ENCODE peak calls at places on chromosomes 4 and X, in ten cellular contexts. H, X, Z, N, L, D, B, I, K and C are unnamed samples.

GRCh38 chr4:15684498-15684897 is 2.9 kb downstream of the FAM200B start:
- DNase-seq in H (no peak), X (no peak), Z (no peak), N (no peak), L (peak; percentile 61), D (no peak), B (no peak), I (no peak), K (no peak), C (no peak)

GRCh38 chr4:98710831-98711230 is 52.4 kb upstream of the TSPAN5 start:
- DNase-seq in H (no peak), X (no peak), Z (no peak), N (no peak), L (no peak), D (no peak), B (no peak), I (no peak), K (no peak), C (no peak)

GRCh38 chr4:164779811-164780216 is 25.9 kb downstream of the SMIM31 start:
- DNase-seq in H (no peak), X (no peak), Z (peak; percentile 22), N (peak; percentile 35), L (peak; percentile 79), D (no peak), B (peak; percentile 60), I (no peak), K (no peak), C (peak; percentile 18)

GRCh38 chr4:147736458-147736857 is 4.6 kb downstream of the ARHGAP10 start:
- DNase-seq in H (no peak), X (no peak), Z (no peak), N (no peak), L (no peak), D (no peak), B (no peak), I (no peak), K (no peak), C (no peak)

GRCh38 chr4:86895692-86896488 is 3.7 kb upstream of the C4orf36 start:
- DNase-seq in H (no peak), X (no peak), Z (peak; percentile 21), N (peak; percentile 68), L (peak; percentile 32), D (no peak), B (peak; percentile 84), I (no peak), K (peak; percentile 25), C (peak; percentile 31)

GRCh38 chr4:2837110-2837903 is 6.3 kb upstream of the ADD1 start:
- DNase-seq in H (peak; percentile 57), X (no peak), Z (peak; percentile 7), N (no peak), L (peak; percentile 10), D (peak; percentile 35), B (peak; percentile 3), I (no peak), K (no peak), C (no peak)

GRCh38 chr4:37393889-37394288 is 149.3 kb downstream of the NWD2 start:
- DNase-seq in H (no peak), X (no peak), Z (no peak), N (no peak), L (no peak), D (no peak), B (no peak), I (no peak), K (no peak), C (no peak)

GRCh38 chrX:118577041-118577440 is 81.4 kb downstream of the DOCK11 start:
- DNase-seq in H (peak; percentile 74), X (no peak), Z (peak; percentile 33), N (no peak), L (no peak), D (no peak), B (no peak), I (no peak), K (no peak), C (peak; percentile 69)

GRCh38 chrX:102517331-102517730 is 792 bp upstream of the TMSB15A start:
- DNase-seq in H (no peak), X (no peak), Z (no peak), N (peak; percentile 27), L (peak; percentile 42), D (no peak), B (no peak), I (no peak), K (no peak), C (no peak)

GRCh38 chr4:13956947-13957346 is 329.4 kb upstream of the BOD1L1 start:
- DNase-seq in H (no peak), X (no peak), Z (no peak), N (no peak), L (no peak), D (no peak), B (no peak), I (no peak), K (no peak), C (no peak)

GRCh38 chr4:98749206-98749605 is 90.8 kb upstream of the TSPAN5 start:
- DNase-seq in H (no peak), X (no peak), Z (no peak), N (no peak), L (no peak), D (no peak), B (no peak), I (no peak), K (no peak), C (no peak)

GRCh38 chr4:25674386-25674785 is 18.7 kb downstream of the SLC34A2 start:
- DNase-seq in H (no peak), X (no peak), Z (no peak), N (no peak), L (no peak), D (no peak), B (no peak), I (no peak), K (no peak), C (no peak)

DNA sequence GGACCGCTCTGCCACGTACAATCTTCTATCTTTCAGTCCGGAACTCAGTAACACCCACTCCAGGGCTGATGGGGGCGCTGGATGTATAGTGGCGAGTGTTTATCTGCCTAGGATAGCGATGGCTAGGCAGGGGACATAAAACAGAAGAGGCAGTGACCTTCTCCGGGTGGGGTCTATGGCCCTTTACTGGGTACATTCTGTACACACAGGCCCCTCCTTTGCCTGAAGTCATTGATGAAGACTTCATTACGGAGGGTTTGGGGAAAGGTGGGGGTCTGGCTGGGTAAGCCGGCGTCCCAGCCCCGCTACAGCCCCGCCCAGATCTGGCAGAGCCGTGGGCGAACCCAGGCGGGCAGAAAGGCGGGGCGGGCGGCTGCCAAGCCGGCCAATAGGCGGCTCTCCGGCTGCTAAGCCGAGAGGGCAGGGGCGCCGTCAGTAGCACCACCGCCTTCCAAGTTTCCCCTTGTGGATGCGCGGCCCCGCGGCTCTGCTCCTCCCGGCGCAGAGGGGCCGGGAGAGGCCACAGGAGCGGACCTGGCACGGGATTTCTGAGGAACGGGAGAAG is at the start of gene CHST7:
- DNase-seq in H (peak; percentile 76), X (peak; percentile 60), Z (peak; percentile 52), N (peak; percentile 80), L (peak; percentile 91), D (peak; percentile 68), B (peak; percentile 68), I (no peak), K (peak; percentile 16), C (peak; percentile 74)
- H3K4me1 ChIP-seq in H (peaks cover 11% of the 10 kb centered on the region), X (no peaks in the 10 kb centered on the region), Z (no peaks in the 10 kb centered on the region), N (peaks cover 36% of the 10 kb centered on the region), L (peaks cover 12% of the 10 kb centered on the region), D (peaks cover 28% of the 10 kb centered on the region), B (no peaks in the 10 kb centered on the region), I (no peaks in the 10 kb centered on the region), K (peaks cover 13% of the 10 kb centered on the region), C (no peaks in the 10 kb centered on the region)

GRCh38 chr4:159237975-159238374 is 135.1 kb downstream of the RAPGEF2 start:
- DNase-seq in H (no peak), X (no peak), Z (no peak), N (no peak), L (no peak), D (no peak), B (no peak), I (no peak), K (no peak), C (no peak)

GRCh38 chr4:159240690-159241089 is 137.8 kb downstream of the RAPGEF2 start:
- DNase-seq in H (no peak), X (no peak), Z (no peak), N (no peak), L (no peak), D (no peak), B (no peak), I (no peak), K (no peak), C (no peak)

GRCh38 chr4:159239534-159239933 is 136.7 kb downstream of the RAPGEF2 start:
- DNase-seq in H (no peak), X (no peak), Z (no peak), N (no peak), L (no peak), D (no peak), B (no peak), I (no peak), K (no peak), C (no peak)

GRCh38 chr4:159235779-159236368 is 133.0 kb downstream of the RAPGEF2 start:
- DNase-seq in H (no peak), X (no peak), Z (no peak), N (no peak), L (no peak), D (no peak), B (no peak), I (no peak), K (no peak), C (no peak)

DNA sequence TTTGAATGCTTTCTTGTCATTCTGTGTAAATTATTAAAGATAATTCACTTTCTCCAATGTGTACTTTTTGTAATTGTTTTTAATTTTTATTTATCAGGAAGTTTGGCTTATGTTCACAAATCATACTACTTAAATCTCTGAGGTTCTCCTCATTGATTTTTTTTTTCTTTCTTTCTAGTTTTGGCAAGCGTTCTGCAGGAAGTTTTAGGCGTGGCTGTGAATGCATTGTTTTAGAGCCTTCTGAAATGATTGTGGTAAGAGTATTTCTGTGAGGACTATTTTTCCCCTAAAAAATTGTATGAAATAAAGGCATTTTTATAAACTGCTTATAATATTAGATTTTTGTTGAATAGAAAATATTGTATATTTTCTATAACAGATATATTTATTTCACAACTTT is 135.8 kb downstream of the RAPGEF2 start:
- DNase-seq in H (no peak), X (no peak), Z (no peak), N (no peak), L (no peak), D (no peak), B (no peak), I (no peak), K (no peak), C (no peak)
- H3K4me1 ChIP-seq in H (peaks cover 45% of the 10 kb centered on the region), X (no peaks in the 10 kb centered on the region), Z (no peaks in the 10 kb centered on the region), N (peaks cover 3% of the 10 kb centered on the region), L (peaks cover 3% of the 10 kb centered on the region), D (peaks cover 25% of the 10 kb centered on the region), B (no peaks in the 10 kb centered on the region), I (no peaks in the 10 kb centered on the region), K (no peaks in the 10 kb centered on the region), C (no peaks in the 10 kb centered on the region)

GRCh38 chrX:9698566-9698965 is 67.1 kb downstream of the GPR143 start:
- DNase-seq in H (no peak), X (no peak), Z (no peak), N (no peak), L (no peak), D (no peak), B (no peak), I (no peak), K (no peak), C (no peak)
- H3K4me1 ChIP-seq in H (no peaks in the 10 kb centered on the region), X (no peaks in the 10 kb centered on the region), Z (no peaks in the 10 kb centered on the region), N (no peaks in the 10 kb centered on the region), L (no peaks in the 10 kb centered on the region), D (no peaks in the 10 kb centered on the region), B (no peaks in the 10 kb centered on the region), I (no peaks in the 10 kb centered on the region), K (no peaks in the 10 kb centered on the region), C (no peaks in the 10 kb centered on the region)

DNA sequence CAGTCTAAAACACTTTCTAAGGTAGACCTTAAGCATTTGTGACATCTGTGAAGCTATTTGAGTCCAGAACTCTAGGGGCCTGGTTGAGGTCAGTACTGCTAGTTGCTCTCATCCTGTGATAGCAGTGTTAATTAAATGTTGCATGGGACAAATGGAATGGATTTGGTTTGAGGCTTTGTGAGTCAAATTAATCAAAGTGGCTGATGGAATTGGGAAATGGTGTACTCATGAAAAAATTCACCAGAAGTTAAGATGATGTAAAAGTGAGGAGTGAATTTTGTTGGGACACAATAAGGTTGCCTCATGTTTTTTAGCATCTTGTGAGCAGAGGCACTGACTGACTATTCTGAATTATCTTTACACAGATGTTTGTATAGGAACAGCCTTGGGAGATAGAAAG is 99.2 kb upstream of the ARSJ start:
- DNase-seq in H (no peak), X (no peak), Z (no peak), N (no peak), L (no peak), D (no peak), B (no peak), I (no peak), K (no peak), C (no peak)
- H3K4me1 ChIP-seq in H (no peaks in the 10 kb centered on the region), X (no peaks in the 10 kb centered on the region), Z (no peaks in the 10 kb centered on the region), N (no peaks in the 10 kb centered on the region), L (no peaks in the 10 kb centered on the region), D (no peaks in the 10 kb centered on the region), B (no peaks in the 10 kb centered on the region), I (no peaks in the 10 kb centered on the region), K (no peaks in the 10 kb centered on the region), C (no peaks in the 10 kb centered on the region)